ENCODE peak calls at places on chromosomes 1 and 21, in five cellular contexts. G is Calu3, P is H9, L is heart right ventricle, C is nephron progenitor cell. J is an unnamed sample.

GRCh38 chr1:30451532-30452125 is 271.8 kb downstream of the MATN1 start:
- DNase-seq in G (no peak), P (peak), L (no peak), C (no peak), J (no peak)

GRCh38 chr1:147243228-147243685 is 773 bp downstream of the CHD1L start:
- DNase-seq in G (peak), P (no peak), L (no peak), C (peak), J (peak)

GRCh38 chr21:44734026-44734745 is 22.8 kb upstream of the TSPEAR start:
- DNase-seq in G (no peak), P (peak), L (no peak), C (no peak), J (no peak)

GRCh38 chr1:183645453-183646024 is 7.6 kb downstream of the APOBEC4 start:
- DNase-seq in G (no peak), P (no peak), L (no peak), C (no peak), J (no peak)

GRCh38 chr21:46168659-46169386 is 13.4 kb upstream of the FTCD start:
- DNase-seq in G (no peak), P (no peak), L (no peak), C (no peak), J (no peak)

GRCh38 chr1:64470670-64471217 is 815 bp downstream of the CACHD1 start:
- DNase-seq in G (peak), P (peak), L (peak), C (peak), J (peak)

GRCh38 chr1:118074101-118074500 is 110.9 kb downstream of the SPAG17 start:
- DNase-seq in G (no peak), P (no peak), L (no peak), C (no peak), J (no peak)

GRCh38 chr1:11151854-11152612 is 37.1 kb upstream of the ANGPTL7 start:
- DNase-seq in G (no peak), P (no peak), L (no peak), C (no peak), J (no peak)

GRCh38 chr1:189103956-189104355 is 1373.7 kb downstream of the BRINP3 start:
- DNase-seq in G (no peak), P (no peak), L (no peak), C (no peak), J (no peak)

GRCh38 chr1:196877964-196878363 is 9.9 kb upstream of the CFHR4 start:
- DNase-seq in G (no peak), P (peak), L (no peak), C (peak), J (peak)

GRCh38 chr1:161382214-161383019 is 14.7 kb upstream of the CFAP126 start:
- DNase-seq in G (no peak), P (no peak), L (no peak), C (no peak), J (no peak)

GRCh38 chr1:8905582-8906191 is 27.2 kb upstream of the ENO1 start:
- DNase-seq in G (no peak), P (no peak), L (no peak), C (no peak), J (no peak)

GRCh38 chr1:171257207-171258052 is 9.1 kb downstream of the FMO1 start:
- DNase-seq in G (no peak), P (no peak), L (no peak), C (no peak), J (no peak)

GRCh38 chr1:168585937-168586336 is 9.5 kb downstream of the XCL1 start:
- DNase-seq in G (no peak), P (no peak), L (no peak), C (no peak), J (no peak)

GRCh38 chr21:32772281-32773047 is 909 bp upstream of the PAXBP1 start:
- DNase-seq in G (peak), P (no peak), L (peak), C (no peak), J (peak)

GRCh38 chr21:32770514-32771133 is 931 bp downstream of the PAXBP1 start:
- DNase-seq in G (peak), P (no peak), L (no peak), C (no peak), J (no peak)

GRCh38 chr21:32768530-32768929 is 3.0 kb downstream of the PAXBP1 start:
- DNase-seq in G (no peak), P (no peak), L (no peak), C (no peak), J (no peak)

GRCh38 chr21:32776743-32777142 is 5.2 kb upstream of the PAXBP1 start:
- DNase-seq in G (no peak), P (no peak), L (no peak), C (no peak), J (no peak)

GRCh38 chr21:32771134-32771523 is 426 bp downstream of the PAXBP1 start:
- DNase-seq in G (peak), P (peak), L (peak), C (peak), J (peak)
- TF ChIP-seq CTCF in G (no peak), P (no peak), L (no peak), C (no peak), J (no peak)

GRCh38 chr1:156001682-156002171 is 19.0 kb downstream of the SSR2 start:
- DNase-seq in G (no peak), P (no peak), L (no peak), C (no peak), J (no peak)
- TF ChIP-seq CTCF in G (no peak), P (no peak), L (no peak), C (no peak), J (no peak)

DNA sequence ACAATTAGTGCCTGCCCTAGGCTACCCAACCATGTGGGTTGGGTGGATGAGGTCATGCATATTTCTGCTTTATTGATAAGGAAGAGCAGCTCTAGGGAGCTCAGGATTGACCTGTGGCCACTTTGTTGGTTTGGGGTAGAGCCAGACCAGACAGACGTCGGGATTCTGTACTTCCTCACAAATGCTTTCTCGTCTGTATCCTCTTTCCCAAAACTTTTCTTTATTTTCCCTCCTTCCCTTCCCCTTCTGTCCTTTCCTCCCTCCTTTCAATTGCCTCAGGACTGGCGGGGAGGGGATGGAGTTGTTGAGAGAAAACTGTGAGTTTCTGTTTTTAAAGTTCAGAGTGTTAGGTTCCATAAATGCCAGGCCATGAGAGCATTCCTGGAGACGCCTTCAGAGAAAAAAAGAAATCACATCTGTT is 68.0 kb downstream of the UCK2 start:
- DNase-seq in G (no peak), P (no peak), L (no peak), C (no peak), J (no peak)
- TF ChIP-seq CTCF in G (no peak), P (no peak), L (no peak), C (no peak), J (no peak)

DNA sequence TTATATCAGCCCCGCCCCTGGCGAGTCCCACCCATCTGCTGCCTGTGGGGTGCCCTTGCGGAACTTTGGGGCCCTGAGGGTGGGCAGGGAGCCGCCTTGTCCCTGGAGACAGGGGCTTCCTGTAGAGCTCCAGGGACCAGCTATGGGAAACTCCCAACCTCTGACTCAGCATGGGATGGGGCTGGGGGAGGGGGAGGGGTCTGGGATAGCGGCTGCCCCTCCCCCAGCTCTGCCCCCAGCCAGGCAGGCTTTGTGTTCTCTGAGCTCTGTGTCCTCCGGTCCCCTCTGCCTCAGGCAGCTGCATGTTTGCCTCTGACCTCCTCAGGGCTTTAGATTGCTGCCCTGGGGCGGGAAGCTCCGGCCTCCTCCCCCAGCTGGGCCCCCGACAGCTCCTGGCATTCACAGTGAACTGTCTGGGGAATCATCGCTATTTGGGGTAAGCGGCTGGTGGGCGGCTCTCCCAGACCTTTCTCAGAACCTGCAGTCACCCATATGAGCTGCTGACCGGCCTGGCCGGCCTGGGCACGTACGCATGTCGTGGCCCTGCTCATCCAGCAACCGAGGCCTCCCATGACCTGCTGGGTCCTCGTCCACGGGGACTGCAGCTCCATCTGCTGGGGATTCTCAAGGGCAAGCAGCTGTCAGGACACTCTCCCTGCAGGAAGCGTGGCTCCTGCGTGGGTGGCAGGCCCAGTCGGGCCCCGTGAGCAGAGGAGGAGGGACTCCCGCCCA is 17.1 kb downstream of the ARHGEF16 start:
- DNase-seq in G (no peak), P (peak), L (peak), C (peak), J (peak)
- TF ChIP-seq CTCF in G (no peak), P (peak), L (peak), C (peak), J (no peak)

GRCh38 chr1:178055779-178056471 is 38.0 kb upstream of the RASAL2 start:
- DNase-seq in G (peak), P (no peak), L (peak), C (no peak), J (no peak)
- TF ChIP-seq CTCF in G (no peak), P (no peak), L (no peak), C (no peak), J (no peak)

DNA sequence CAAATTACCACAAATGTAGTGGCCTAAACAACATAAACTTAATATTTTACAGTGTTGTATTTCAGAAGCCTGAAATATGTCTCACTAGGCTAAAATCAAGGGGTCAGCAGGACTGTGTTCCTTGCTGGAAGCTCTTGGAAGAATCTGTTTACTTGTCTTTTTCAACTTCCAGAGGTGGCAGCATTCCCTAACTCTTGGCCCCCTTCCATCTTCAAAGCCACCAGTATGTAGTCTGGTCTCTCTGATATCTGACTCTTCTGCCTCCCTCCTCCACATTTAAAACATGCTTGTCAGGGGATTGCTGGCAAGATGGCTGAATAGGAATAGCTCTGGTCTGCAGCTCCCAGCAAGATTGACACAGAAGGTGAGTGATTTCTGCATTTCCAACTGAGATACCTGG is 567.5 kb downstream of the PLA2G4A start:
- DNase-seq in G (no peak), P (no peak), L (no peak), C (no peak), J (no peak)
- TF ChIP-seq CTCF in G (no peak), P (peak), L (no peak), C (no peak), J (no peak)

DNA sequence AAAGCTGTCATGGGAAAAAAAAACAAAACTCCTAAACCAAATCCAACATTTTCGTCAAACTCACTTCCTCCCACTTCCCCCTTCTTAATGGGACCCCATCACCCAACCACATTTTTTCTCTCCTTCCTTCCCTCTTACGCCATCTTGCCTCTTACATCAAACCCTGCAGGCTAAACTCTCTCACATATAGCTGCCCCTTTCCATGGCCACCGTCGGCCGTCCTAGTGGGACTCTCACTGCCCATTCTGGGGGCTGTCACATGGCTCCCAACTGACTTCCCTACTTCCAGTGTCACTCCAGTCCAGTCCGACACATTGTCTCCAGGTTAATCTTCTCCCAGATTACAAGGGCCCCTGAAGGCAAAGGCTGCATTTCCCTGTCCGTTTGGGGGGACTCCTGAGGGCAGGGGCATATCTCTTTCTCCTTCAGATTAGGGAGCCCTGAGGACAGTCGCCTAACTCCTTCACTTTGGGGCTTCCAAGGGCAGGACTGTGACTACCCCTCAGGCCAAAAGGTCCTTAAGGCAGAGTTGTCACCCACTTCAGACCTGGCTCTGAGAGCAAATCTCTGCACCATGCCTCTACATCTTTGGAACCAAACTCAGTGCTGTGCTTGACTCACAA is 658 bp downstream of the UBXN11 start:
- DNase-seq in G (no peak), P (no peak), L (no peak), C (no peak), J (no peak)
- TF ChIP-seq CTCF in G (no peak), P (no peak), L (no peak), C (no peak), J (no peak)

GRCh38 chr1:226373376-226373775 is 34.5 kb downstream of the PARP1 start:
- DNase-seq in G (no peak), P (no peak), L (no peak), C (no peak), J (no peak)

GRCh38 chr1:226372885-226373284 is 35.0 kb downstream of the PARP1 start:
- DNase-seq in G (no peak), P (no peak), L (peak), C (no peak), J (no peak)

GRCh38 chr1:226371866-226372490 is 35.9 kb downstream of the PARP1 start:
- DNase-seq in G (no peak), P (no peak), L (no peak), C (no peak), J (no peak)

GRCh38 chr1:226378071-226378470 is 29.8 kb downstream of the PARP1 start:
- DNase-seq in G (no peak), P (no peak), L (no peak), C (no peak), J (no peak)

GRCh38 chr1:226376300-226376699 is 31.6 kb downstream of the PARP1 start:
- DNase-seq in G (no peak), P (no peak), L (no peak), C (no peak), J (no peak)
- TF ChIP-seq CTCF in G (no peak), P (no peak), L (no peak), C (no peak), J (no peak)